ENCODE peak calls at places on chromosomes 16 and 17, in four cellular contexts. Q is GM12878, U is HepG2, A is K562. Z is an unnamed sample.

GRCh38 chr16:87747626-87748025 is 18.2 kb downstream of the KLHDC4 start:
- DNase-seq in A (no peak), U (no peak), Q (no peak), Z (no peak)

GRCh38 chr16:87951550-87952538 is 610 bp downstream of the BANP start:
- DNase-seq in A (peak; percentile 26), Q (no peak), U (peak; percentile 48), Z (peak; percentile 25)

GRCh38 chr17:32487460-32488176 is 825 bp downstream of the CDK5R1 start:
- DNase-seq in U (no peak), A (no peak), Q (no peak), Z (peak; percentile 13)

GRCh38 chr17:72826602-72827001 is 265.9 kb downstream of the SLC39A11 start:
- DNase-seq in Q (no peak), A (no peak), U (no peak), Z (no peak)

GRCh38 chr17:74466111-74466784 is at the start of gene CD300A:
- DNase-seq in Q (no peak), U (no peak), A (no peak), Z (no peak)

GRCh38 chr16:19375561-19376158 is 42.0 kb upstream of the TMC5 start:
- DNase-seq in U (peak; percentile 60), A (peak; percentile 70), Q (peak; percentile 28), Z (peak; percentile 70)

GRCh38 chr16:87384162-87384999 is 805 bp upstream of the FBXO31 start:
- DNase-seq in Q (no peak), A (peak; percentile 39), U (peak; percentile 57), Z (no peak)

GRCh38 chr17:73571524-73572130 is 72.6 kb downstream of the SDK2 start:
- DNase-seq in U (no peak), A (no peak), Q (no peak), Z (no peak)

GRCh38 chr16:23187341-23187740 is 4.8 kb downstream of the SCNN1G start:
- DNase-seq in U (no peak), A (no peak), Q (no peak), Z (no peak)

GRCh38 chr16:73382921-73383594 is 335.1 kb upstream of the ZFHX3 start:
- DNase-seq in Q (no peak), A (no peak), U (no peak), Z (no peak)

GRCh38 chr17:34765291-34765690 is 185.9 kb downstream of the TMEM132E start:
- DNase-seq in U (no peak), Q (no peak), A (no peak), Z (no peak)

GRCh38 chr16:46896314-46896968 is 12.3 kb downstream of the GPT2 start:
- DNase-seq in U (no peak), Q (no peak), A (no peak), Z (no peak)

GRCh38 chr16:25155553-25156460 is 44.3 kb downstream of the LCMT1 start:
- DNase-seq in Q (no peak), A (no peak), U (no peak), Z (no peak)

GRCh38 chr16:86919531-86920305 is 341.4 kb downstream of the FOXL1 start:
- DNase-seq in Q (no peak), A (no peak), U (no peak), Z (peak; percentile 27)

DNA sequence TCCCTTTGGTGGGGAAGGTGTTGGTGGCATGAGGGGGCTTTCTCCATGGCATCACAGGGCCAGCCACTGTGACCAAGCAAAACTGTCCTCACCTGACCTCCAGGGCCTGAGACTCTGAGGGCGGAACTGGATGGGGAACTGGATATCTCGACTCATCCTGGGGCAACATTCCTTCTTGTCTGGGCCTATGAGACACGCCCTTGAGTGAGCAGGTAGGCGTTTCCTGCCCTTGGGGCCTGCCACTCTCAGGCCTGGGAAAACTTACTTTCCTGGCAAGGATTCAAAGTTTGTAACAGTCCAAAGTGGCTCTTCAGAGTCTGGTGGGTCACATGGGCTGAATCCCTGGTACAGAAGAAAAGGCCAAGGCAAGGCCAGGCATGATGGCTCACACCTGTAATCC is 9.6 kb downstream of the MT1X start:
- DNase-seq in Q (no peak), A (no peak), U (peak; percentile 77), Z (no peak)
- TF ChIP-seq FOXM1 in Q (no peak), A (no peak), U (no peak), Z (no peak)

GRCh38 chr16:80174416-80174815 is 366.4 kb upstream of the DYNLRB2 start:
- DNase-seq in Q (no peak), A (no peak), U (peak; percentile 41), Z (no peak)

GRCh38 chr16:80171746-80172145 is 369.0 kb upstream of the DYNLRB2 start:
- DNase-seq in A (no peak), Q (no peak), U (no peak), Z (no peak)

GRCh38 chr16:80176114-80176513 is 364.7 kb upstream of the DYNLRB2 start:
- DNase-seq in A (no peak), U (no peak), Q (no peak), Z (no peak)

GRCh38 chr16:80171199-80171598 is 369.6 kb upstream of the DYNLRB2 start:
- DNase-seq in A (no peak), U (no peak), Q (no peak), Z (no peak)

GRCh38 chr16:80175011-80175410 is 365.8 kb upstream of the DYNLRB2 start:
- DNase-seq in A (no peak), Q (no peak), U (no peak), Z (no peak)
- TF ChIP-seq TARDBP in A (no peak), Q (no peak), U (no peak), Z (no peak)

DNA sequence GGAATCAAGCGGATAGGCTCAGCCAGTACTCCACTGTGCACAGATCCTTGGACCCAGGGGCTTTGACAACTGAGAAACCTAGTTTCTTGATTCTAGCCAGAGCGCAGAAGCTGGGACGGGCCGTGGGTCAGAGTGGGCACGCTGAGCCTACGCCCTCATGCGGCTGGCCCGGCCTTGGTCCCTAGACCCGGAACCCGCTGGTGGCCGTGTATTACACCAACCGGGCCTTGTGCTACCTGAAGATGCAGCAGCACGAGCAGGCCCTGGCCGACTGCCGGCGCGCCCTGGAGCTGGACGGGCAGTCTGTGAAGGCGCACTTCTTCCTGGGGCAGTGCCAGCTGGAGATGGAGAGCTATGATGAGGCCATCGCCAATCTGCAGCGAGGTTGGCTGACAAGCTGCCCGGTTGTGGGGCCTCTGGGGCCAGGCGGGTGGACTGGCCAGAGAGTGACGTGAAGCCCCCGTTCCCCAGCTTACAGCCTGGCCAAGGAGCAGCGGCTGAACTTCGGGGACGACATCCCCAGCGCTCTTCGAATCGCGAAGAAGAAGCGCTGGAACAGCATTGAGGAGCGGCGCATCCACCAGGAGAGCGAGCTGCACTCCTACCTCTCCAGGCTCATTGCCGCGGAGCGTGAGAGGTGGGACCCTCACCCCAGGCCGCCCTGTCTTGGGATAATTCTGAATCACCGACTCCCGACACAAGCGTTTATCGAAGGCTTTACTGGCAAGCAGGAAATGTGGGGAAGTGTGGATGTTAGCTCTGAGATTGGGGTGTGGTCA is 946 bp downstream of the STUB1 start:
- DNase-seq in A (no peak), Q (no peak), U (peak; percentile 49), Z (no peak)
- TF ChIP-seq FOXM1 in A (peak; percentile 44), Q (no peak), U (no peak), Z (no peak)

GRCh38 chr16:81833751-81834150 is 54.7 kb downstream of the PLCG2 start:
- DNase-seq in U (no peak), A (no peak), Q (no peak), Z (no peak)

GRCh38 chr16:81830845-81831600 is 51.9 kb downstream of the PLCG2 start:
- DNase-seq in Q (no peak), U (no peak), A (no peak), Z (no peak)

GRCh38 chr16:81834868-81835267 is 55.8 kb downstream of the PLCG2 start:
- DNase-seq in A (no peak), U (no peak), Q (no peak), Z (no peak)

GRCh38 chr16:81832801-81833547 is 53.9 kb downstream of the PLCG2 start:
- DNase-seq in Q (no peak), A (no peak), U (no peak), Z (no peak)

DNA sequence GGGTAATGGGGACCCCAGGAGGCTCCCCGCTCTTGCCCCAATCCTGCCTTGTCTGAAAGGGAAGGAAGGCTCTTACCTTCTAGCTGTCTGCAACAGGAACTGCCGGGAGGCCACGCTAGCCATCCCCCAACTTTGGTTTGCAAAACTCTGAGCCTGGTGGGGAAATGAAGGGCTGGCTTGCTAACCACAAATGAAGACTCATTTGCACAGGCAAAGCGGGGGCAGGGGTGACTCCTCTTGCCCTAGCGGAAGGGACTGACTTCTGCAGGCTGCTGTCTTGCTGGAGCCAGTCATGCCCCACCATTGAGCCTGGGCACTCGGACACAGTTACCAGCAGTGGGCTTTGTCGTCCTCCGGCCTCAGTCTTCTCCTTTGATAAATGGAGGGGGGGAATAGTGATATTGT is 52.6 kb downstream of the PLCG2 start:
- DNase-seq in U (no peak), Q (peak; percentile 82), A (no peak), Z (no peak)
- TF ChIP-seq TARDBP in U (no peak), Q (no peak), A (no peak), Z (no peak)

DNA sequence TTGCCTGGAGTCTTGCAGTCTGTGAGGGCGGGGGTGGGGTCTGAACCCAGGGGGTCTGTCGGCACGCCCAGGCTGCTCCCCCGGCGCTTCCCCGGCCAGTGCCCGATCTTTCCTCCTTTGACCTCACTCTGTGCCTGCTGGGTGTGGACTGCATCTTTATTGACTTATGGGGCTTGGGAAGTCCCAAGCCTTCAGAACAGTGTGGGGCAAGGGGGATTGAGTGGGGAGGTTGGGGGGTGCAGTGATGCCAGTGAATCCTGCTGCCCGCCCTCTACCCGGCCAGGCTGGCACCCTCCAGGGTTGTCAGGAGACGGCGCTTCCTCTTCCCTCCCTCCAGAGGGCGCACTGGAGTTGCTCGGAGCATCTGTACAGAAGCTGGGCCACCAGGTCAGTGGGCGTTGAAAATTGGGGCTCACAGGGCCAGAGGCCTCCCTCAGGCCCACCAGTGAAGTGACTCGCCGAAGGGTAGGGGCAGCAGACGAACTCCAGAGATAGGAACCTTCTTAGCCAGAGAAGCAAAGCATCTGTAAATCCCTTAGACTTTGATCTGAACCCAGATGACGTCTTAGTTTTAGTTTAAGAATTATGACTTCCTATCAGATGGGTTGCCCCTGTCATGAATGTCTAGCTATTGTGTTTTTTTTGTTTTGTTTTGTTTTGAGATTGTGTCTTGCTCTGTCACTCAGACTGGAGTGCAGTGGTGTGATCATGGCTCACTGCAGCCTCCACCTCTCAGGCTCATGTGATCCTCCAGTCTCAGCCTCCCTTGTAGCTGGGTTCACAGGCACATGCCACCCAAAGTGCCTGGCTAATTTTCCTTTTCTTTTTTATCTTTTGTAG is 184.8 kb upstream of the CIBAR2 start:
- DNase-seq in A (peak; percentile 90), U (peak; percentile 52), Q (no peak), Z (peak; percentile 68)
- TF ChIP-seq FOXM1 in A (no peak), U (no peak), Q (no peak), Z (no peak)